ENCODE peak calls at places on chromosomes 13 and 19, in seven cellular contexts. One of them, this sample, is unnamed.

GRCh38 chr13:99123101-99124045 is 77.3 kb upstream of the UBAC2 start:
- DNase-seq in activated T-helper 2 cell treated with anti-CD3 and anti-CD28 coated beads, Interferon-gamma antibody, Interleukin-2, Interleukin-4, amounts not matched to agents 10 μg/mL and 5 μg/mL and 100 μg/mL, durations not matched to agents 14 hours and 24 hours and 36 hours: no peak
- DNase-seq in astrocyte: peak
- DNase-seq in NCI-H1092: no peak
- DNase-seq in left colon: no peak
- DNase-seq in cardiac fibroblast: no peak
- DNase-seq in NCI-H345: no peak
- DNase-seq in this sample: no peak

GRCh38 chr13:79745141-79745540 is 264.2 kb downstream of the NDFIP2 start:
- DNase-seq in NCI-H1092: no peak
- DNase-seq in cardiac fibroblast: peak
- DNase-seq in astrocyte: no peak
- DNase-seq in activated T-helper 2 cell treated with anti-CD3 and anti-CD28 coated beads, Interferon-gamma antibody, Interleukin-2, Interleukin-4, amounts not matched to agents 10 μg/mL and 5 μg/mL and 100 μg/mL, durations not matched to agents 14 hours and 24 hours and 36 hours: no peak
- DNase-seq in NCI-H345: no peak
- DNase-seq in left colon: no peak
- DNase-seq in this sample: no peak

GRCh38 chr19:1315470-1316166 is 29.9 kb downstream of the EFNA2 start:
- DNase-seq in NCI-H1092: peak
- DNase-seq in NCI-H345: peak
- DNase-seq in astrocyte: peak
- DNase-seq in cardiac fibroblast: peak
- DNase-seq in left colon: peak
- DNase-seq in activated T-helper 2 cell treated with anti-CD3 and anti-CD28 coated beads, Interferon-gamma antibody, Interleukin-2, Interleukin-4, amounts not matched to agents 10 μg/mL and 5 μg/mL and 100 μg/mL, durations not matched to agents 14 hours and 24 hours and 36 hours: no peak
- DNase-seq in this sample: no peak

GRCh38 chr13:20637811-20638210 is 65.7 kb upstream of the IL17D start:
- DNase-seq in NCI-H1092: no peak
- DNase-seq in NCI-H345: no peak
- DNase-seq in left colon: no peak
- DNase-seq in cardiac fibroblast: no peak
- DNase-seq in astrocyte: no peak
- DNase-seq in activated T-helper 2 cell treated with anti-CD3 and anti-CD28 coated beads, Interferon-gamma antibody, Interleukin-2, Interleukin-4, amounts not matched to agents 10 μg/mL and 5 μg/mL and 100 μg/mL, durations not matched to agents 14 hours and 24 hours and 36 hours: no peak
- DNase-seq in this sample: no peak

GRCh38 chr13:74438911-74439310 is 304.7 kb upstream of the KLF12 start:
- DNase-seq in cardiac fibroblast: peak
- DNase-seq in NCI-H1092: peak
- DNase-seq in NCI-H345: no peak
- DNase-seq in activated T-helper 2 cell treated with anti-CD3 and anti-CD28 coated beads, Interferon-gamma antibody, Interleukin-2, Interleukin-4, amounts not matched to agents 10 μg/mL and 5 μg/mL and 100 μg/mL, durations not matched to agents 14 hours and 24 hours and 36 hours: no peak
- DNase-seq in astrocyte: no peak
- DNase-seq in left colon: no peak
- DNase-seq in this sample: no peak

GRCh38 chr19:58227964-58228583 is 640 bp upstream of the ZNF544 start:
- DNase-seq in cardiac fibroblast: no peak
- DNase-seq in astrocyte: peak
- DNase-seq in left colon: no peak
- DNase-seq in activated T-helper 2 cell treated with anti-CD3 and anti-CD28 coated beads, Interferon-gamma antibody, Interleukin-2, Interleukin-4, amounts not matched to agents 10 μg/mL and 5 μg/mL and 100 μg/mL, durations not matched to agents 14 hours and 24 hours and 36 hours: no peak
- DNase-seq in NCI-H1092: no peak
- DNase-seq in NCI-H345: no peak
- DNase-seq in this sample: no peak

GRCh38 chr13:29110003-29110402 is 289.9 kb downstream of the MTUS2 start:
- DNase-seq in NCI-H1092: no peak
- DNase-seq in astrocyte: no peak
- DNase-seq in activated T-helper 2 cell treated with anti-CD3 and anti-CD28 coated beads, Interferon-gamma antibody, Interleukin-2, Interleukin-4, amounts not matched to agents 10 μg/mL and 5 μg/mL and 100 μg/mL, durations not matched to agents 14 hours and 24 hours and 36 hours: no peak
- DNase-seq in NCI-H345: no peak
- DNase-seq in left colon: no peak
- DNase-seq in cardiac fibroblast: no peak
- DNase-seq in this sample: no peak

GRCh38 chr13:102799544-102800144 is 725 bp downstream of the BIVM start:
- DNase-seq in NCI-H1092: no peak
- DNase-seq in left colon: peak
- DNase-seq in astrocyte: peak
- DNase-seq in cardiac fibroblast: no peak
- DNase-seq in NCI-H345: no peak
- DNase-seq in activated T-helper 2 cell treated with anti-CD3 and anti-CD28 coated beads, Interferon-gamma antibody, Interleukin-2, Interleukin-4, amounts not matched to agents 10 μg/mL and 5 μg/mL and 100 μg/mL, durations not matched to agents 14 hours and 24 hours and 36 hours: peak
- DNase-seq in this sample: peak

GRCh38 chr19:3095375-3096191 is 1.4 kb downstream of the GNA11 start:
- DNase-seq in left colon: no peak
- DNase-seq in NCI-H1092: no peak
- DNase-seq in cardiac fibroblast: peak
- DNase-seq in activated T-helper 2 cell treated with anti-CD3 and anti-CD28 coated beads, Interferon-gamma antibody, Interleukin-2, Interleukin-4, amounts not matched to agents 10 μg/mL and 5 μg/mL and 100 μg/mL, durations not matched to agents 14 hours and 24 hours and 36 hours: peak
- DNase-seq in astrocyte: no peak
- DNase-seq in NCI-H345: no peak
- DNase-seq in this sample: peak

GRCh38 chr19:4523306-4524110 is 5.2 kb upstream of the PLIN4 start:
- DNase-seq in left colon: no peak
- DNase-seq in NCI-H345: no peak
- DNase-seq in activated T-helper 2 cell treated with anti-CD3 and anti-CD28 coated beads, Interferon-gamma antibody, Interleukin-2, Interleukin-4, amounts not matched to agents 10 μg/mL and 5 μg/mL and 100 μg/mL, durations not matched to agents 14 hours and 24 hours and 36 hours: no peak
- DNase-seq in astrocyte: no peak
- DNase-seq in cardiac fibroblast: peak
- DNase-seq in NCI-H1092: no peak
- DNase-seq in this sample: no peak

GRCh38 chr19:15374105-15374651 is 5.4 kb downstream of the AKAP8 start:
- DNase-seq in astrocyte: no peak
- DNase-seq in activated T-helper 2 cell treated with anti-CD3 and anti-CD28 coated beads, Interferon-gamma antibody, Interleukin-2, Interleukin-4, amounts not matched to agents 10 μg/mL and 5 μg/mL and 100 μg/mL, durations not matched to agents 14 hours and 24 hours and 36 hours: no peak
- DNase-seq in left colon: no peak
- DNase-seq in NCI-H345: no peak
- DNase-seq in NCI-H1092: no peak
- DNase-seq in cardiac fibroblast: no peak
- DNase-seq in this sample: peak

GRCh38 chr19:42465827-42466280 is 23.1 kb upstream of the CXCL17 start:
- DNase-seq in NCI-H1092: no peak
- DNase-seq in left colon: no peak
- DNase-seq in astrocyte: no peak
- DNase-seq in activated T-helper 2 cell treated with anti-CD3 and anti-CD28 coated beads, Interferon-gamma antibody, Interleukin-2, Interleukin-4, amounts not matched to agents 10 μg/mL and 5 μg/mL and 100 μg/mL, durations not matched to agents 14 hours and 24 hours and 36 hours: no peak
- DNase-seq in NCI-H345: no peak
- DNase-seq in cardiac fibroblast: no peak
- DNase-seq in this sample: no peak

GRCh38 chr13:106796280-106797047 is 228.5 kb upstream of the ARGLU1 start:
- DNase-seq in left colon: no peak
- DNase-seq in cardiac fibroblast: no peak
- DNase-seq in NCI-H1092: no peak
- DNase-seq in astrocyte: no peak
- DNase-seq in NCI-H345: peak
- DNase-seq in activated T-helper 2 cell treated with anti-CD3 and anti-CD28 coated beads, Interferon-gamma antibody, Interleukin-2, Interleukin-4, amounts not matched to agents 10 μg/mL and 5 μg/mL and 100 μg/mL, durations not matched to agents 14 hours and 24 hours and 36 hours: no peak
- DNase-seq in this sample: no peak

GRCh38 chr19:46299004-46299509 is 2.2 kb downstream of the HIF3A start:
- DNase-seq in left colon: peak
- DNase-seq in NCI-H345: peak
- DNase-seq in astrocyte: peak
- DNase-seq in cardiac fibroblast: peak
- DNase-seq in activated T-helper 2 cell treated with anti-CD3 and anti-CD28 coated beads, Interferon-gamma antibody, Interleukin-2, Interleukin-4, amounts not matched to agents 10 μg/mL and 5 μg/mL and 100 μg/mL, durations not matched to agents 14 hours and 24 hours and 36 hours: no peak
- DNase-seq in NCI-H1092: peak
- DNase-seq in this sample: peak

GRCh38 chr19:38004505-38005223 is 97.7 kb downstream of the SIPA1L3 start:
- DNase-seq in astrocyte: peak
- DNase-seq in NCI-H345: peak
- DNase-seq in left colon: peak
- DNase-seq in cardiac fibroblast: peak
- DNase-seq in activated T-helper 2 cell treated with anti-CD3 and anti-CD28 coated beads, Interferon-gamma antibody, Interleukin-2, Interleukin-4, amounts not matched to agents 10 μg/mL and 5 μg/mL and 100 μg/mL, durations not matched to agents 14 hours and 24 hours and 36 hours: no peak
- DNase-seq in NCI-H1092: peak
- DNase-seq in this sample: peak

GRCh38 chr13:41621716-41622508 is 164.6 kb downstream of the RGCC start:
- DNase-seq in activated T-helper 2 cell treated with anti-CD3 and anti-CD28 coated beads, Interferon-gamma antibody, Interleukin-2, Interleukin-4, amounts not matched to agents 10 μg/mL and 5 μg/mL and 100 μg/mL, durations not matched to agents 14 hours and 24 hours and 36 hours: no peak
- DNase-seq in NCI-H1092: no peak
- DNase-seq in astrocyte: peak
- DNase-seq in cardiac fibroblast: peak
- DNase-seq in NCI-H345: no peak
- DNase-seq in left colon: no peak
- DNase-seq in this sample: no peak

GRCh38 chr13:42405665-42406390 is 133.9 kb downstream of the AKAP11 start:
- DNase-seq in activated T-helper 2 cell treated with anti-CD3 and anti-CD28 coated beads, Interferon-gamma antibody, Interleukin-2, Interleukin-4, amounts not matched to agents 10 μg/mL and 5 μg/mL and 100 μg/mL, durations not matched to agents 14 hours and 24 hours and 36 hours: no peak
- DNase-seq in NCI-H345: no peak
- DNase-seq in NCI-H1092: no peak
- DNase-seq in astrocyte: peak
- DNase-seq in left colon: no peak
- DNase-seq in cardiac fibroblast: peak
- DNase-seq in this sample: no peak

GRCh38 chr19:45901432-45901903 is 945 bp downstream of the MYPOP start:
- DNase-seq in activated T-helper 2 cell treated with anti-CD3 and anti-CD28 coated beads, Interferon-gamma antibody, Interleukin-2, Interleukin-4, amounts not matched to agents 10 μg/mL and 5 μg/mL and 100 μg/mL, durations not matched to agents 14 hours and 24 hours and 36 hours: no peak
- DNase-seq in astrocyte: no peak
- DNase-seq in NCI-H1092: no peak
- DNase-seq in NCI-H345: no peak
- DNase-seq in left colon: no peak
- DNase-seq in cardiac fibroblast: peak
- DNase-seq in this sample: peak